ENCODE peak calls at places on chromosome 9, in four cellular contexts. D, Q, R and S are unnamed samples.

GRCh38 chr9:135898634-135899407 is 8.5 kb downstream of the CAMSAP1 start:
- DNase-seq in D (no peak), Q (no peak), R (no peak), S (no peak)

GRCh38 chr9:114592356-114592755 is 4.8 kb downstream of the ATP6V1G1 start:
- DNase-seq in D (no peak), Q (no peak), R (no peak), S (no peak)

GRCh38 chr9:98064623-98065392 is 8.3 kb downstream of the NANS start:
- DNase-seq in D (no peak), Q (no peak), R (no peak), S (no peak)

GRCh38 chr9:137278061-137278912 is 761 bp downstream of the TOR4A start:
- DNase-seq in D (no peak), Q (peak), R (no peak), S (no peak)

GRCh38 chr9:82957526-82958379 is 105.2 kb downstream of the RASEF start:
- DNase-seq in D (no peak), Q (no peak), R (no peak), S (no peak)

GRCh38 chr9:22863736-22864135 is 417.1 kb downstream of the DMRTA1 start:
- DNase-seq in D (no peak), Q (no peak), R (no peak), S (no peak)

GRCh38 chr9:84839538-84839937 is 170.0 kb downstream of the NTRK2 start:
- DNase-seq in D (no peak), Q (no peak), R (no peak), S (no peak)

GRCh38 chr9:131799177-131799823 is 59.4 kb upstream of the RAPGEF1 start:
- DNase-seq in D (no peak), Q (peak), R (peak), S (peak)

GRCh38 chr9:86407022-86407421 is 52.8 kb upstream of the TUT7 start:
- DNase-seq in D (no peak), Q (no peak), R (peak), S (no peak)

GRCh38 chr9:10479172-10479571 is 133.6 kb downstream of the PTPRD start:
- DNase-seq in D (no peak), Q (peak), R (peak), S (no peak)

GRCh38 chr9:3517377-3518048 is 8.3 kb downstream of the RFX3 start:
- DNase-seq in D (no peak), Q (no peak), R (no peak), S (no peak)

GRCh38 chr9:30732060-30732459 is 1652.4 kb upstream of the ACO1 start:
- DNase-seq in D (no peak), Q (no peak), R (peak), S (no peak)

GRCh38 chr9:36934478-36935065 is 99.5 kb downstream of the PAX5 start:
- DNase-seq in D (no peak), Q (no peak), R (no peak), S (no peak)
- TF ChIP-seq SRF in D (no peak), Q (no peak), R (no peak), S (no peak)

DNA sequence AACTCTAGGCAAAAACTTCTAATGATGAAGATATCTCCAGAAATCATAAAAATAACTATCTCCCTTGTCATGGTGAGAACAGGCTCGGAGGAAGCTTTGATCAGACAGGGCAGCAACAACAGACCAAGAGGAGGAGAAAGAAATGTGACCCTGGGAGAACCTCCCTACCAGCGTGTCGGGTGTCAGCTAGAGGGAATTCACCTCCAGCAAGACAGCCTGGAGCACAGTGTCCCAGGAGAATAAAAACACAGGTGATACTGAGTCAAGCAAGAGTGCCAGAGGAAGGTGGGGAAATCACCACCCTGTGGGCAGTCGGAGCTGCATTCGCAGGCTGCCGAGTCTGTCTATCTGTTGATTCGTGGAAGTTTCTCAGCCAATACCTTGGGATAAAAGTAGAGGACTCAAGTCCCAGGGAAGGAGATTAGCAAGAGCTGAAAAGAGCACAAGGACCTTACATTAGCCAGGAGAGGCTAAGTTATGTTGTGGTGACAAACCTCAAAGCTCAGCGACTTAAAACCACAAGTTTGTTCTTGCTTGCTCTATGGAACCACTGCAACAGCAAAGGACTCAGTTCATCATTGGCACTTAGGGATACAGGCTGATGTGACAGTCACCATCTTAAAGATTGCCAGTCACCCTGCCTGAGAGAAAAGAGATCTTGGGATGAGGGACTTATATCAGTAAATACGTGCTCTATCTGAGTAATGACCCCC is 598.3 kb downstream of the CCDC171 start:
- DNase-seq in D (peak), Q (no peak), R (no peak), S (no peak)
- H3K27ac ChIP-seq in D (no peak), Q (no peak), R (no peak), S (no peak)

GRCh38 chr9:134811673-134812668 is 68.6 kb upstream of the FCN2 start:
- DNase-seq in D (no peak), Q (no peak), R (no peak), S (no peak)

GRCh38 chr9:134813841-134814240 is 66.8 kb upstream of the FCN2 start:
- DNase-seq in D (no peak), Q (no peak), R (no peak), S (no peak)

GRCh38 chr9:134809296-134809695 is 71.3 kb upstream of the FCN2 start:
- DNase-seq in D (no peak), Q (no peak), R (no peak), S (no peak)

GRCh38 chr9:134808393-134808792 is 72.2 kb upstream of the FCN2 start:
- DNase-seq in D (no peak), Q (no peak), R (no peak), S (no peak)

GRCh38 chr9:134811079-134811672 is 69.4 kb upstream of the FCN2 start:
- DNase-seq in D (no peak), Q (no peak), R (no peak), S (no peak)
- TF ChIP-seq SRF in D (no peak), Q (no peak), R (no peak), S (no peak)

GRCh38 chr9:91192379-91192775 is 169.3 kb downstream of the AUH start:
- DNase-seq in D (no peak), Q (no peak), R (peak), S (no peak)

GRCh38 chr9:91193658-91194391 is 167.9 kb downstream of the AUH start:
- DNase-seq in D (no peak), Q (peak), R (peak), S (peak)

GRCh38 chr9:91192785-91193657 is 168.7 kb downstream of the AUH start:
- DNase-seq in D (no peak), Q (peak), R (peak), S (peak)

GRCh38 chr9:91190062-91190461 is 171.7 kb downstream of the AUH start:
- DNase-seq in D (no peak), Q (no peak), R (no peak), S (no peak)

GRCh38 chr9:91191443-91192378 is 170.0 kb downstream of the AUH start:
- DNase-seq in D (no peak), Q (no peak), R (no peak), S (no peak)
- H3K27ac ChIP-seq in D (no peak), Q (peak), R (peak), S (peak)